ENCODE peak calls at places on chromosome 21, in nine cellular contexts. A, G, S, U, P, I, F, Y and B are unnamed samples.

GRCh38 chr21:46515109-46515508 is 56.4 kb downstream of the DIP2A start:
- DNase-seq in S (peak; percentile 13), U (no peak), F (no peak), Y (peak; percentile 67), A (no peak), P (peak; percentile 52), G (peak; percentile 59), I (no peak), B (peak; percentile 16)

GRCh38 chr21:21019681-21020080 is 21.5 kb downstream of the NCAM2 start:
- DNase-seq in P (no peak), Y (no peak), G (no peak), F (no peak), I (no peak), U (no peak), A (no peak), S (peak; percentile 21), B (peak; percentile 39)

GRCh38 chr21:39400173-39400572 is 45.4 kb downstream of the LCA5L start:
- DNase-seq in F (no peak), U (peak; percentile 19), A (no peak), G (no peak), Y (no peak), I (no peak), P (no peak), S (no peak), B (no peak)

GRCh38 chr21:28294046-28294445 is 698.6 kb downstream of the LTN1 start:
- DNase-seq in F (no peak), A (no peak), G (peak; percentile 86), P (no peak), I (no peak), Y (no peak), U (peak; percentile 25), S (peak; percentile 72), B (peak; percentile 52)

GRCh38 chr21:45923146-45923545 is 58.4 kb upstream of the COL6A1 start:
- DNase-seq in I (peak; percentile 63), F (no peak), G (peak; percentile 83), P (peak; percentile 74), Y (peak; percentile 65), S (peak; percentile 75), A (peak; percentile 86), U (peak; percentile 44), B (peak; percentile 46)

GRCh38 chr21:25700741-25701140 is 34.0 kb downstream of the ATP5PF start:
- DNase-seq in F (no peak), I (no peak), Y (no peak), A (peak; percentile 9), S (no peak), P (no peak), G (no peak), U (peak; percentile 61), B (no peak)

GRCh38 chr21:20272791-20273362 is 725.3 kb upstream of the NCAM2 start:
- DNase-seq in Y (no peak), G (no peak), F (no peak), A (no peak), U (no peak), S (no peak), I (no peak), P (no peak), B (no peak)

GRCh38 chr21:26148071-26148470 is 22.5 kb downstream of the APP start:
- DNase-seq in F (no peak), P (no peak), A (no peak), U (no peak), I (no peak), S (no peak), Y (no peak), G (peak; percentile 57), B (no peak)

GRCh38 chr21:26710155-26710554 is 135.1 kb downstream of the ADAMTS1 start:
- DNase-seq in U (no peak), S (no peak), P (no peak), G (no peak), A (no peak), F (no peak), Y (no peak), I (no peak), B (no peak)

GRCh38 chr21:25330266-25330665 is 277.0 kb downstream of the MRPL39 start:
- DNase-seq in Y (no peak), U (no peak), F (no peak), I (no peak), P (no peak), S (peak; percentile 61), G (no peak), A (no peak), B (no peak)

GRCh38 chr21:8990326-8991087 is 1530.9 kb upstream of the TPTE start:
- DNase-seq in Y (no peak), G (no peak), S (no peak), U (no peak), F (no peak), I (no peak), P (no peak), A (no peak), B (peak; percentile 58)

GRCh38 chr21:16195896-16196443 is 466.2 kb downstream of the USP25 start:
- DNase-seq in Y (no peak), G (peak; percentile 50), F (no peak), P (no peak), S (no peak), I (no peak), A (no peak), U (peak; percentile 1), B (peak; percentile 25)

GRCh38 chr21:28633803-28634572 is 358.7 kb downstream of the LTN1 start:
- DNase-seq in F (no peak), S (peak; percentile 95), I (no peak), G (peak; percentile 96), Y (no peak), P (peak; percentile 29), A (no peak), U (peak; percentile 89), B (peak; percentile 93)

GRCh38 chr21:27564684-27565280 is 597.9 kb upstream of the ADAMTS5 start:
- DNase-seq in S (peak; percentile 70), U (peak; percentile 42), A (peak; percentile 64), Y (peak; percentile 45), G (peak; percentile 78), F (no peak), I (no peak), P (peak; percentile 23), B (peak; percentile 20)

GRCh38 chr21:14353712-14354111 is 29.2 kb downstream of the HSPA13 start:
- DNase-seq in G (no peak), P (no peak), A (no peak), I (no peak), U (no peak), F (no peak), S (no peak), Y (no peak), B (no peak)

GRCh38 chr21:26513212-26513611 is 59.9 kb downstream of the CYYR1 start:
- DNase-seq in F (no peak), Y (no peak), P (no peak), G (peak; percentile 41), S (no peak), A (no peak), I (no peak), U (peak; percentile 72), B (peak; percentile 70)

GRCh38 chr21:39136711-39137110 is 46.5 kb downstream of the PSMG1 start:
- DNase-seq in F (no peak), S (peak; percentile 47), Y (no peak), A (no peak), U (peak; percentile 64), I (no peak), P (no peak), G (peak; percentile 42), B (peak; percentile 42)

GRCh38 chr21:16370176-16370575 is 640.4 kb downstream of the USP25 start:
- DNase-seq in Y (no peak), U (no peak), P (no peak), A (no peak), F (no peak), S (no peak), G (no peak), I (no peak), B (no peak)

GRCh38 chr21:25457946-25458345 is 149.3 kb downstream of the MRPL39 start:
- DNase-seq in U (no peak), A (no peak), S (no peak), P (no peak), F (no peak), G (no peak), I (no peak), Y (no peak), B (no peak)

GRCh38 chr21:46109251-46110221 is 11.6 kb downstream of the COL6A2 start:
- DNase-seq in P (no peak), Y (no peak), A (no peak), S (no peak), F (no peak), G (no peak), I (no peak), U (no peak), B (no peak)

GRCh38 chr21:46160563-46161179 is 5.3 kb upstream of the FTCD start:
- DNase-seq in F (no peak), P (no peak), U (no peak), I (no peak), A (peak; percentile 4), Y (peak; percentile 12), G (no peak), S (no peak), B (no peak)

GRCh38 chr21:34129971-34130597 is 56.7 kb downstream of the MRPS6 start:
- DNase-seq in A (peak; percentile 52), G (no peak), U (no peak), Y (no peak), P (no peak), F (no peak), S (peak; percentile 48), I (no peak), B (peak; percentile 14)
- H3K4me3 ChIP-seq in A (no peak overlapping the region), G (no peak overlapping the region), U (no peak overlapping the region), Y (no peak overlapping the region), P (peak overlapping the region; percentile 52), F (no peak overlapping the region), S (no peak overlapping the region), I (no peak overlapping the region), B (peak overlapping the region; percentile 13)

DNA sequence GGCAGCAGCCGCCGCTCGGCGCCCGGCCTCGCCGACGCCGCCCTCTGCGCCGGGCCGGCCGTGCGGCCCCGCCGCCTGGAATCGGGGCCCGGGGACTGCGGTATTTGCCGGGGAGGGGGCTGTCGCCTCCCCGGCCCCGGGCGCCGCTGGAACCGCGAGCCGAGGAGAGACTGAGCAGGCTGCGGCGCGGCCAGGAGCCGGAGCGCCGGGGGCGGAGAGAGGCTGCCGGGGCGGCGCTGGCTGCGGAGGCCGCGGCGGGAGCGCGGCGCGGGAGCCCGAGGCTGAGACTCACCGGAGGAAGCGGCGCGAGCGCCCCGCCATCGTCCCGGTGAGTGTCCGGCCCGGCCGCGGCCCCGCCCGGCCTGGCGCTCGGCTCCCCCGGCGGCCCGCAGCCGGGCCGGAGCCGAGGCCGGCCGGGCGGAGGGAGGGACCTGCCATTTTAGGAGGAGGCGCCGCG is 756 bp downstream of the DYRK1A start:
- DNase-seq in Y (peak; percentile 43), G (no peak), S (no peak), P (no peak), I (no peak), U (no peak), F (no peak), A (peak; percentile 47), B (no peak)
- H3K4me3 ChIP-seq in Y (peak overlapping the region; percentile 87), G (peak overlapping the region; percentile 77), S (peak overlapping the region; percentile 96), P (peak overlapping the region; percentile 79), I (peak overlapping the region; percentile 88), U (peak overlapping the region; percentile 92), F (peak overlapping the region; percentile 52), A (peak overlapping the region; percentile 91), B (peak overlapping the region; percentile 93)

GRCh38 chr21:44349847-44350772 is 3.3 kb upstream of the TRPM2 start:
- DNase-seq in S (no peak), U (no peak), Y (no peak), G (no peak), I (no peak), P (no peak), A (no peak), F (no peak), B (no peak)
- H3K4me3 ChIP-seq in S (no peak overlapping the region), U (no peak overlapping the region), Y (no peak overlapping the region), G (no peak overlapping the region), I (no peak overlapping the region), P (peak overlapping the region; percentile 29), A (no peak overlapping the region), F (no peak overlapping the region), B (no peak overlapping the region)

GRCh38 chr21:17794631-17795030 is 24.5 kb downstream of the C21orf91 start:
- DNase-seq in P (no peak), U (no peak), G (no peak), Y (no peak), S (no peak), A (no peak), F (no peak), I (no peak), B (no peak)
- H3K4me3 ChIP-seq in P (peak overlapping the region; percentile 54), U (no peak overlapping the region), G (no peak overlapping the region), Y (no peak overlapping the region), S (no peak overlapping the region), A (no peak overlapping the region), F (no peak overlapping the region), I (peak overlapping the region; percentile 47), B (no peak overlapping the region)